ENCODE peak calls at places on chromosome 15, in ten cellular contexts. O, I, D, C, R, Z, P, N, Q and W are unnamed samples.

GRCh38 chr15:59696332-59696731 is 7.2 kb upstream of the BNIP2 start:
- DNase-seq in O (no peak), I (no peak), D (no peak), C (no peak), R (no peak), Z (no peak), P (no peak), N (no peak), Q (no peak), W (no peak)

GRCh38 chr15:38530113-38530512 is 34.5 kb downstream of the RASGRP1 start:
- DNase-seq in O (no peak), I (no peak), D (no peak), C (no peak), R (no peak), Z (no peak), P (no peak), N (no peak), Q (no peak), W (no peak)

GRCh38 chr15:59247364-59247763 is 40.7 kb downstream of the LDHAL6B start:
- DNase-seq in O (peak), I (no peak), D (no peak), C (peak), R (peak), Z (peak), P (peak), N (peak), Q (no peak), W (no peak)

GRCh38 chr15:67144609-67145306 is 79.4 kb downstream of the SMAD3 start:
- DNase-seq in O (no peak), I (no peak), D (no peak), C (peak), R (no peak), Z (no peak), P (no peak), N (peak), Q (no peak), W (no peak)

GRCh38 chr15:62903437-62903836 is 139.1 kb upstream of the TPM1 start:
- DNase-seq in O (no peak), I (no peak), D (no peak), C (no peak), R (no peak), Z (no peak), P (no peak), N (no peak), Q (no peak), W (no peak)

GRCh38 chr15:62920569-62921502 is 121.7 kb upstream of the TPM1 start:
- DNase-seq in O (no peak), I (no peak), D (no peak), C (no peak), R (no peak), Z (no peak), P (no peak), N (no peak), Q (no peak), W (no peak)

GRCh38 chr15:23467110-23467600 is 20.1 kb upstream of the GOLGA6L2 start:
- DNase-seq in O (no peak), I (no peak), D (no peak), C (no peak), R (no peak), Z (peak), P (peak), N (no peak), Q (no peak), W (peak)

GRCh38 chr15:75230524-75231371 is 27.4 kb upstream of the GOLGA6C start:
- DNase-seq in O (no peak), I (no peak), D (no peak), C (peak), R (no peak), Z (no peak), P (no peak), N (no peak), Q (no peak), W (peak)

GRCh38 chr15:50163719-50164410 is 18.1 kb upstream of the SLC27A2 start:
- DNase-seq in O (no peak), I (no peak), D (no peak), C (no peak), R (no peak), Z (no peak), P (no peak), N (no peak), Q (no peak), W (no peak)

GRCh38 chr15:58247803-58248503 is 109.8 kb downstream of the AQP9 start:
- DNase-seq in O (no peak), I (no peak), D (no peak), C (peak), R (no peak), Z (no peak), P (no peak), N (no peak), Q (peak), W (no peak)

GRCh38 chr15:40105517-40106202 is 3.0 kb downstream of the BMF start:
- DNase-seq in O (no peak), I (no peak), D (no peak), C (peak), R (peak), Z (no peak), P (no peak), N (no peak), Q (peak), W (no peak)